ENCODE peak calls at places on chromosomes 4 and X, in six cellular contexts. One of them, this sample, is unnamed.

GRCh38 chr4:153643406-153644016 is 40.6 kb upstream of the TLR2 start:
- DNase-seq in astrocyte of the spinal cord: peak
- DNase-seq in body of pancreas: no peak
- DNase-seq in mesothelial cell of epicardium: no peak
- DNase-seq in choroid plexus epithelial cell: peak
- DNase-seq in IMR-90: peak
- DNase-seq in this sample: peak

GRCh38 chrX:130020661-130021324 is 38.4 kb downstream of the BCORL1 start:
- DNase-seq in astrocyte of the spinal cord: no peak
- DNase-seq in body of pancreas: no peak
- DNase-seq in mesothelial cell of epicardium: no peak
- DNase-seq in choroid plexus epithelial cell: no peak
- DNase-seq in IMR-90: no peak
- DNase-seq in this sample: no peak

GRCh38 chrX:39953879-39954278 is 143.9 kb downstream of the BCOR start:
- DNase-seq in astrocyte of the spinal cord: peak
- DNase-seq in body of pancreas: peak
- DNase-seq in mesothelial cell of epicardium: no peak
- DNase-seq in choroid plexus epithelial cell: peak
- DNase-seq in IMR-90: peak
- DNase-seq in this sample: peak

GRCh38 chr4:53189011-53189410 is 176.8 kb downstream of the SCFD2 start:
- DNase-seq in astrocyte of the spinal cord: peak
- DNase-seq in body of pancreas: no peak
- DNase-seq in mesothelial cell of epicardium: no peak
- DNase-seq in choroid plexus epithelial cell: peak
- DNase-seq in IMR-90: peak
- DNase-seq in this sample: no peak

GRCh38 chr4:45954280-45954679 is 169.6 kb downstream of the GABRG1 start:
- DNase-seq in astrocyte of the spinal cord: no peak
- DNase-seq in body of pancreas: no peak
- DNase-seq in mesothelial cell of epicardium: no peak
- DNase-seq in choroid plexus epithelial cell: no peak
- DNase-seq in IMR-90: no peak
- DNase-seq in this sample: no peak

GRCh38 chr4:56505269-56506109 is at the start of gene ARL9:
- DNase-seq in astrocyte of the spinal cord: peak
- DNase-seq in body of pancreas: peak
- DNase-seq in mesothelial cell of epicardium: peak
- DNase-seq in choroid plexus epithelial cell: peak
- DNase-seq in IMR-90: peak
- DNase-seq in this sample: peak

GRCh38 chrX:30679369-30679768 is 26.1 kb downstream of the GK start:
- DNase-seq in astrocyte of the spinal cord: no peak
- DNase-seq in body of pancreas: no peak
- DNase-seq in mesothelial cell of epicardium: no peak
- DNase-seq in choroid plexus epithelial cell: no peak
- DNase-seq in IMR-90: no peak
- DNase-seq in this sample: no peak

GRCh38 chrX:44227981-44228380 is 115.5 kb downstream of the EFHC2 start:
- DNase-seq in astrocyte of the spinal cord: no peak
- DNase-seq in body of pancreas: no peak
- DNase-seq in mesothelial cell of epicardium: no peak
- DNase-seq in choroid plexus epithelial cell: no peak
- DNase-seq in IMR-90: no peak
- DNase-seq in this sample: no peak

GRCh38 chrX:148380614-148381561 is 119.5 kb upstream of the AFF2 start:
- DNase-seq in astrocyte of the spinal cord: no peak
- DNase-seq in body of pancreas: no peak
- DNase-seq in mesothelial cell of epicardium: no peak
- DNase-seq in choroid plexus epithelial cell: no peak
- DNase-seq in IMR-90: no peak
- DNase-seq in this sample: peak

GRCh38 chrX:133523094-133523493 is 107.8 kb upstream of the GPC4 start:
- DNase-seq in astrocyte of the spinal cord: no peak
- DNase-seq in body of pancreas: no peak
- DNase-seq in mesothelial cell of epicardium: no peak
- DNase-seq in choroid plexus epithelial cell: no peak
- DNase-seq in IMR-90: no peak
- DNase-seq in this sample: peak

GRCh38 chrX:129877401-129877800 is 28.6 kb upstream of the UTP14A start:
- DNase-seq in astrocyte of the spinal cord: no peak
- DNase-seq in body of pancreas: no peak
- DNase-seq in mesothelial cell of epicardium: no peak
- DNase-seq in choroid plexus epithelial cell: peak
- DNase-seq in IMR-90: no peak
- DNase-seq in this sample: no peak

GRCh38 chrX:1493317-1493856 is 40.7 kb upstream of the ASMTL start:
- DNase-seq in astrocyte of the spinal cord: no peak
- DNase-seq in body of pancreas: no peak
- DNase-seq in mesothelial cell of epicardium: no peak
- DNase-seq in choroid plexus epithelial cell: no peak
- DNase-seq in IMR-90: no peak
- DNase-seq in this sample: no peak

GRCh38 chr4:17188035-17188967 is 289.9 kb upstream of the LDB2 start:
- DNase-seq in astrocyte of the spinal cord: no peak
- DNase-seq in body of pancreas: no peak
- DNase-seq in mesothelial cell of epicardium: no peak
- DNase-seq in choroid plexus epithelial cell: no peak
- DNase-seq in IMR-90: no peak
- DNase-seq in this sample: no peak

GRCh38 chrX:112147206-112147605 is 64.6 kb upstream of the TRPC5 start:
- DNase-seq in astrocyte of the spinal cord: no peak
- DNase-seq in body of pancreas: no peak
- DNase-seq in mesothelial cell of epicardium: no peak
- DNase-seq in choroid plexus epithelial cell: peak
- DNase-seq in IMR-90: peak
- DNase-seq in this sample: peak

GRCh38 chrX:47502591-47503222 is 19.7 kb upstream of the ZNF41 start:
- DNase-seq in astrocyte of the spinal cord: no peak
- DNase-seq in body of pancreas: no peak
- DNase-seq in mesothelial cell of epicardium: no peak
- DNase-seq in choroid plexus epithelial cell: peak
- DNase-seq in IMR-90: peak
- DNase-seq in this sample: peak

GRCh38 chr4:159508917-159509500 is 406.1 kb downstream of the RAPGEF2 start:
- DNase-seq in astrocyte of the spinal cord: peak
- DNase-seq in body of pancreas: no peak
- DNase-seq in mesothelial cell of epicardium: no peak
- DNase-seq in choroid plexus epithelial cell: peak
- DNase-seq in IMR-90: no peak
- DNase-seq in this sample: peak

GRCh38 chr4:113141901-113142346 is 92.5 kb downstream of the ANK2 start:
- DNase-seq in astrocyte of the spinal cord: peak
- DNase-seq in body of pancreas: no peak
- DNase-seq in mesothelial cell of epicardium: no peak
- DNase-seq in choroid plexus epithelial cell: peak
- DNase-seq in IMR-90: peak
- DNase-seq in this sample: no peak

GRCh38 chrX:17062065-17062464 is 115.6 kb downstream of the REPS2 start:
- DNase-seq in astrocyte of the spinal cord: no peak
- DNase-seq in body of pancreas: no peak
- DNase-seq in mesothelial cell of epicardium: no peak
- DNase-seq in choroid plexus epithelial cell: no peak
- DNase-seq in IMR-90: no peak
- DNase-seq in this sample: no peak

GRCh38 chrX:152941328-152942111 is 43.7 kb downstream of the ZNF185 start:
- DNase-seq in astrocyte of the spinal cord: peak
- DNase-seq in body of pancreas: peak
- DNase-seq in mesothelial cell of epicardium: peak
- DNase-seq in choroid plexus epithelial cell: peak
- DNase-seq in IMR-90: peak
- DNase-seq in this sample: peak

GRCh38 chrX:22952011-22952410 is 47.7 kb upstream of the DDX53 start:
- DNase-seq in astrocyte of the spinal cord: peak
- DNase-seq in body of pancreas: no peak
- DNase-seq in mesothelial cell of epicardium: no peak
- DNase-seq in choroid plexus epithelial cell: peak
- DNase-seq in IMR-90: peak
- DNase-seq in this sample: peak

GRCh38 chr4:16858275-16858752 is 40.1 kb downstream of the LDB2 start:
- DNase-seq in astrocyte of the spinal cord: peak
- DNase-seq in body of pancreas: no peak
- DNase-seq in mesothelial cell of epicardium: no peak
- DNase-seq in choroid plexus epithelial cell: peak
- DNase-seq in IMR-90: peak
- DNase-seq in this sample: peak

GRCh38 chr4:71777891-71778290 is 6.0 kb downstream of the GC start:
- DNase-seq in astrocyte of the spinal cord: no peak
- DNase-seq in body of pancreas: no peak
- DNase-seq in mesothelial cell of epicardium: no peak
- DNase-seq in choroid plexus epithelial cell: no peak
- DNase-seq in IMR-90: no peak
- DNase-seq in this sample: no peak

GRCh38 chr4:70703695-70704332 is 15.5 kb downstream of the UTP3 start:
- DNase-seq in astrocyte of the spinal cord: peak
- DNase-seq in body of pancreas: no peak
- DNase-seq in mesothelial cell of epicardium: no peak
- DNase-seq in choroid plexus epithelial cell: peak
- DNase-seq in IMR-90: peak
- DNase-seq in this sample: peak

GRCh38 chr4:179110816-179111215 is 1668.6 kb upstream of the AGA start:
- DNase-seq in astrocyte of the spinal cord: peak
- DNase-seq in body of pancreas: no peak
- DNase-seq in mesothelial cell of epicardium: no peak
- DNase-seq in choroid plexus epithelial cell: no peak
- DNase-seq in IMR-90: no peak
- DNase-seq in this sample: no peak
- TF ChIP-seq CTCF in astrocyte of the spinal cord: no peak
- TF ChIP-seq CTCF in body of pancreas: no peak
- TF ChIP-seq CTCF in mesothelial cell of epicardium: no peak
- TF ChIP-seq CTCF in choroid plexus epithelial cell: no peak
- TF ChIP-seq CTCF in IMR-90: no peak
- TF ChIP-seq CTCF in this sample: no peak

GRCh38 chr4:2931765-2932560 is 31.2 kb downstream of the NOP14 start:
- DNase-seq in astrocyte of the spinal cord: no peak
- DNase-seq in body of pancreas: peak
- DNase-seq in mesothelial cell of epicardium: no peak
- DNase-seq in choroid plexus epithelial cell: no peak
- DNase-seq in IMR-90: no peak
- DNase-seq in this sample: no peak
- TF ChIP-seq CTCF in astrocyte of the spinal cord: no peak
- TF ChIP-seq CTCF in body of pancreas: no peak
- TF ChIP-seq CTCF in mesothelial cell of epicardium: no peak
- TF ChIP-seq CTCF in choroid plexus epithelial cell: no peak
- TF ChIP-seq CTCF in IMR-90: no peak
- TF ChIP-seq CTCF in this sample: no peak

GRCh38 chrX:53316860-53317237 is 35.5 kb upstream of the IQSEC2 start:
- DNase-seq in astrocyte of the spinal cord: no peak
- DNase-seq in body of pancreas: peak
- DNase-seq in mesothelial cell of epicardium: no peak
- DNase-seq in choroid plexus epithelial cell: peak
- DNase-seq in IMR-90: no peak
- DNase-seq in this sample: no peak

GRCh38 chrX:53309837-53310236 is 28.5 kb upstream of the IQSEC2 start:
- DNase-seq in astrocyte of the spinal cord: no peak
- DNase-seq in body of pancreas: no peak
- DNase-seq in mesothelial cell of epicardium: no peak
- DNase-seq in choroid plexus epithelial cell: no peak
- DNase-seq in IMR-90: no peak
- DNase-seq in this sample: no peak

GRCh38 chrX:53313746-53314105 is 32.3 kb upstream of the IQSEC2 start:
- DNase-seq in astrocyte of the spinal cord: no peak
- DNase-seq in body of pancreas: no peak
- DNase-seq in mesothelial cell of epicardium: no peak
- DNase-seq in choroid plexus epithelial cell: no peak
- DNase-seq in IMR-90: no peak
- DNase-seq in this sample: no peak

GRCh38 chrX:53316121-53316859 is 34.9 kb upstream of the IQSEC2 start:
- DNase-seq in astrocyte of the spinal cord: no peak
- DNase-seq in body of pancreas: no peak
- DNase-seq in mesothelial cell of epicardium: no peak
- DNase-seq in choroid plexus epithelial cell: no peak
- DNase-seq in IMR-90: no peak
- DNase-seq in this sample: no peak

DNA sequence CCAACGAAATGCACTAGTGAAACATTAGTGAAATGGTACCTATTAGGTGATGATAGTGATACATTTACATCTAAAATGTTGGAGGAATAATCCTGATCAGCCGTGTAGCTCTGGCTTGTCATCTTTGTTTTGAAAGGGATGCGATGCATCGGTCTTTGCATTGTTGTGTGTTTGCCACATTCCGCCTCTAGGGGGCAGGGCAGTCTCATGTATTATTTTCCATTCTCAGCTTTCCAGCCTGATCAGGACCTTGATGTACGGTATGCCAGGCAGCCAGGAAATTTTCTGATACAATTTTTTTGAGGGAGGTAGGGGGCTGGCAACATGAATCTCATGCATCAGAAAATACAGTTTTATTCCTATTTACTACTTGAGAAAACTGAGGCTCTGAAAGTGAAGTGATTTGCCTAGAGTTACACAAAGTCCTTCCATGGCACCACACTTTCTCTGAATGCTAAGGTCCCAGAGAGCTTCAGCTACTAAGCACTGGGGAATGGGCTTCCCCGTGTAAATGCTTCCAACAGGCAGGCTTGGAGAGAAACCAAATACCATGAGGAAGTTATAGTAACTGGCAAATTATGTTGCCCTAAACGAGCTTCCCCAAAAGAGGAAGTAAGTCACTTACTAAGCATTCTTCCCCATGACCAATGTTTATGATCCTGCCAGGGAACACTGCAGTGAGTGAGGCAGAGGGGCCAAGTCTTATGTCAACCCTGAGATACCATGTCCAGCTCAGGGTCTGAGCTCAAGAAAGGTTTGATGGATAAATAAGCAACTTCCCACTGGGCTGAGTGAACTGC is 31.8 kb upstream of the IQSEC2 start:
- DNase-seq in astrocyte of the spinal cord: peak
- DNase-seq in body of pancreas: peak
- DNase-seq in mesothelial cell of epicardium: peak
- DNase-seq in choroid plexus epithelial cell: peak
- DNase-seq in IMR-90: peak
- DNase-seq in this sample: peak
- TF ChIP-seq CTCF in astrocyte of the spinal cord: peak
- TF ChIP-seq CTCF in body of pancreas: peak
- TF ChIP-seq CTCF in mesothelial cell of epicardium: peak
- TF ChIP-seq CTCF in choroid plexus epithelial cell: peak
- TF ChIP-seq CTCF in IMR-90: peak
- TF ChIP-seq CTCF in this sample: peak

DNA sequence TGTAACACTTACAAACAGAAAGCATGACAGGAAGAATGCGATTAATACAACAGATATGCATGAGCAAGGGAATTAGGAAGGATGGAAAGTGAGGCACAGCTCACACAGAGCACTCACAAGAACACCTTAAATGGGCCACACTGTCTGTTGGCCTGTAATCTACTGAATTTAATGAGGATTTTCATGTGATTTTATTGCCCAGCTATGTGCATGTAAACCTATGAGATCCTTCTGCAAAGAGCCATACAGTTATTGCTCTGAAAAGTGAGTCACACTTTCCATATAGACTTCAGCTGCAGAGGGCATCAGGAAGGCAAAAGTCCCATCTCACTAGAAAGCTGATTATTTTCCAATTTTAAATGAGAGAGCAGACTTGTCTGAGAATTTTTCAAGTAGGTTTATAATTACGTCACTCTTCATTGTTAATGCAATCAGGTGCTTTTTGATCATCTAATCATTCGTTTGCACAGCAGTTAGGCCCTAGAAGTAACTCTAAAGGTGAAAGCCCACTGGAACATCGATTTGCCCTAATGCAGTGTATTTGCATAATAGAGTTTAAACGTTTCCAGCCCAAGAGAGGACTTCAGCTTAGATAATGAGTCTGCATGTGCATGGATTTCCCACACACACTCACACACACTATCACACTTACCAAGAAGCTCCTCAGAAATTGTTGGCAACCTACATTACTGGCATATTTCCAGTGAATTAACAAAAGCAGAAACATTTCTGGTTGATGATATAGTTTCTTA is 832.6 kb upstream of the INTU start:
- DNase-seq in astrocyte of the spinal cord: peak
- DNase-seq in body of pancreas: no peak
- DNase-seq in mesothelial cell of epicardium: no peak
- DNase-seq in choroid plexus epithelial cell: peak
- DNase-seq in IMR-90: peak
- DNase-seq in this sample: no peak
- TF ChIP-seq CTCF in astrocyte of the spinal cord: no peak
- TF ChIP-seq CTCF in body of pancreas: no peak
- TF ChIP-seq CTCF in mesothelial cell of epicardium: no peak
- TF ChIP-seq CTCF in choroid plexus epithelial cell: no peak
- TF ChIP-seq CTCF in IMR-90: no peak
- TF ChIP-seq CTCF in this sample: no peak